ENCODE peak calls at places on chromosomes 12 and 14, in six cellular contexts. M is A673, K is hepatocyte, Q is GM12878, R is gastrocnemius medialis, U is ovary. J is an unnamed sample.

GRCh38 chr12:6620137-6620884 is 13.1 kb upstream of the CHD4 start:
- DNase-seq in M (no peak), K (peak; percentile 66), Q (no peak), R (no peak), U (no peak), J (no peak)

GRCh38 chr12:29754235-29755189 is 29.2 kb downstream of the TMTC1 start:
- DNase-seq in M (peak; percentile 9), K (no peak), Q (no peak), R (no peak), U (no peak), J (no peak)

GRCh38 chr12:6183689-6184441 is 16.3 kb upstream of the CD9 start:
- DNase-seq in M (no peak), K (no peak), Q (no peak), R (no peak), U (no peak), J (peak; percentile 79)

GRCh38 chr12:82176016-82176415 is 182.2 kb downstream of the CCDC59 start:
- DNase-seq in M (no peak), K (no peak), Q (no peak), R (no peak), U (no peak), J (no peak)

GRCh38 chr14:41873379-41874034 is 266.8 kb downstream of the LRFN5 start:
- DNase-seq in M (peak; percentile 86), K (no peak), Q (no peak), R (no peak), U (no peak), J (no peak)

GRCh38 chr14:44010071-44010470 is 497.0 kb downstream of the FSCB start:
- DNase-seq in M (no peak), K (no peak), Q (no peak), R (no peak), U (no peak), J (no peak)

GRCh38 chr14:42047421-42048045 is 440.9 kb downstream of the LRFN5 start:
- DNase-seq in M (peak; percentile 24), K (no peak), Q (no peak), R (no peak), U (no peak), J (no peak)

GRCh38 chr14:105059917-105060565 is 5.2 kb downstream of the GPR132 start:
- DNase-seq in M (no peak), K (no peak), Q (no peak), R (no peak), U (no peak), J (no peak)

GRCh38 chr12:115199831-115200230 is 515.9 kb upstream of the TBX3 start:
- DNase-seq in M (no peak), K (no peak), Q (no peak), R (no peak), U (no peak), J (no peak)

GRCh38 chr14:81517798-81518398 is 15.8 kb downstream of the SEL1L start:
- DNase-seq in M (no peak), K (no peak), Q (no peak), R (peak; percentile 69), U (peak; percentile 64), J (no peak)

GRCh38 chr12:75437564-75437963 is 43.0 kb upstream of the GLIPR1 start:
- DNase-seq in M (peak; percentile 19), K (no peak), Q (no peak), R (no peak), U (no peak), J (no peak)

GRCh38 chr14:75910048-75910447 is 71.7 kb downstream of the TGFB3 start:
- DNase-seq in M (no peak), K (no peak), Q (no peak), R (no peak), U (no peak), J (no peak)
- H3K4me3 ChIP-seq in M (no peak overlapping the region), K (no peak overlapping the region), Q (no peak overlapping the region), R (no peak overlapping the region), U (no peak overlapping the region), J (no peak overlapping the region)

GRCh38 chr14:73862480-73862879 is 10.8 kb downstream of the PTGR2 start:
- DNase-seq in M (no peak), K (no peak), Q (no peak), R (no peak), U (no peak), J (no peak)

GRCh38 chr14:73870525-73871235 is 16.0 kb upstream of the ZNF410 start:
- DNase-seq in M (no peak), K (no peak), Q (no peak), R (no peak), U (no peak), J (no peak)

GRCh38 chr14:73863209-73863608 is 11.6 kb downstream of the PTGR2 start:
- DNase-seq in M (no peak), K (no peak), Q (no peak), R (no peak), U (no peak), J (no peak)

GRCh38 chr14:73861060-73861459 is 9.4 kb downstream of the PTGR2 start:
- DNase-seq in M (no peak), K (no peak), Q (no peak), R (no peak), U (no peak), J (no peak)

GRCh38 chr14:73865536-73866113 is 14.0 kb downstream of the PTGR2 start:
- DNase-seq in M (no peak), K (no peak), Q (no peak), R (no peak), U (no peak), J (no peak)
- H3K36me3 ChIP-seq in M (peaks cover 16% of the 10 kb centered on the region), K (no peaks in the 10 kb centered on the region), Q (no peaks in the 10 kb centered on the region), R (peaks cover 26% of the 10 kb centered on the region), U (no peaks in the 10 kb centered on the region), J (no peaks in the 10 kb centered on the region)

GRCh38 chr14:61542848-61543790 is 152.2 kb upstream of the HIF1A start:
- DNase-seq in M (no peak), K (no peak), Q (no peak), R (no peak), U (no peak), J (no peak)

GRCh38 chr14:61544448-61545202 is 150.7 kb upstream of the HIF1A start:
- DNase-seq in M (no peak), K (no peak), Q (no peak), R (no peak), U (no peak), J (no peak)

GRCh38 chr14:61543946-61544345 is 151.4 kb upstream of the HIF1A start:
- DNase-seq in M (no peak), K (no peak), Q (no peak), R (no peak), U (no peak), J (no peak)

GRCh38 chr14:61547186-61548121 is 147.9 kb upstream of the HIF1A start:
- DNase-seq in M (no peak), K (peak; percentile 62), Q (no peak), R (no peak), U (no peak), J (no peak)

DNA sequence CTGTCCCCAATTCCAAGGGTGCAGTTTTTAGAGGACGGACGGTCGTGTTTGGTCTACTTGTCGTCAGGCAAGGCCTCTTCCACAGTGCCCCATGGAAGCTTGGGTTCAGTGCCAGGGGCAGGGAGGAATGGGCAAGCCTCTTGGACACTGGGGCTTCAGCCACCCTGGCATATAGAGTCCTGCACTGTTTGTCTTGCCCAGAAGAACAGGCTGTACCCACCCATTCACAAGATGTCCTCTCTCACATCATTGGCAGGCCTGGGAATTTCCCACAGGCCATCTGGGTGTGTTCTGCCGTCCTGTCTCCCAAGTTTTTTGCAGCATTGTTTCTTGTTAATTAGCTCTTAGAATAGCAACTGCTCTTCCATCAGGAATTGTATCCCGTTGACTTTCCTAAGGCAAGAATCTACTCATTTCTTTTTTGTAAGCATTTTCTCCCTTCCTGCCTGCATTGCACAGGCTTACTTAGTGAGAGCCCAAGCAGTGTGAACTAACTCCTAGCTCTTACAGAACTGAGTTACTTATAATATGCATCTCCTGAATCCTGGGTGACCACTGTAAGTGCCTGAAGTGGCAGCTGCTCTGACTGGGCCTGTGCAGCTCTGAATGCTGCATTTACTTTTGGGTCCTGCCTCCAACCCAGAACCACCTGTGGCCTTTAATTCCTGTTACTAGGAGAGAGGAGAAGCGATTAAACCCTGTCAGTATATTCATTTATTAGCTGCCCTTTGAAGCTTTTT is 149.4 kb upstream of the HIF1A start:
- DNase-seq in M (no peak), K (no peak), Q (no peak), R (no peak), U (no peak), J (no peak)
- H3K4me1 ChIP-seq in M (no peaks in the 10 kb centered on the region), K (no peaks in the 10 kb centered on the region), Q (no peaks in the 10 kb centered on the region), R (peaks cover 60% of the 10 kb centered on the region), U (peaks cover 11% of the 10 kb centered on the region), J (peaks cover 8% of the 10 kb centered on the region)

GRCh38 chr12:40375076-40375475 is 150.3 kb downstream of the LRRK2 start:
- DNase-seq in M (peak; percentile 32), K (no peak), Q (no peak), R (no peak), U (no peak), J (no peak)

GRCh38 chr12:40382217-40382616 is 157.4 kb downstream of the LRRK2 start:
- DNase-seq in M (no peak), K (no peak), Q (no peak), R (no peak), U (no peak), J (no peak)

GRCh38 chr12:40378721-40379120 is 153.9 kb downstream of the LRRK2 start:
- DNase-seq in M (no peak), K (no peak), Q (no peak), R (no peak), U (no peak), J (no peak)

GRCh38 chr12:40376533-40377267 is 151.9 kb downstream of the LRRK2 start:
- DNase-seq in M (no peak), K (no peak), Q (no peak), R (no peak), U (no peak), J (no peak)
- H3K4me3 ChIP-seq in M (no peak overlapping the region), K (no peak overlapping the region), Q (no peak overlapping the region), R (no peak overlapping the region), U (no peak overlapping the region), J (no peak overlapping the region)

GRCh38 chr12:50440288-50440687 is 39.6 kb downstream of the LARP4 start:
- DNase-seq in M (no peak), K (no peak), Q (no peak), R (no peak), U (no peak), J (no peak)
- H3K36me3 ChIP-seq in M (peaks cover 89% of the 10 kb centered on the region), K (peaks cover 5% of the 10 kb centered on the region), Q (peaks cover 5% of the 10 kb centered on the region), R (peaks cover 90% of the 10 kb centered on the region), U (no peaks in the 10 kb centered on the region), J (peaks cover 4% of the 10 kb centered on the region)

DNA sequence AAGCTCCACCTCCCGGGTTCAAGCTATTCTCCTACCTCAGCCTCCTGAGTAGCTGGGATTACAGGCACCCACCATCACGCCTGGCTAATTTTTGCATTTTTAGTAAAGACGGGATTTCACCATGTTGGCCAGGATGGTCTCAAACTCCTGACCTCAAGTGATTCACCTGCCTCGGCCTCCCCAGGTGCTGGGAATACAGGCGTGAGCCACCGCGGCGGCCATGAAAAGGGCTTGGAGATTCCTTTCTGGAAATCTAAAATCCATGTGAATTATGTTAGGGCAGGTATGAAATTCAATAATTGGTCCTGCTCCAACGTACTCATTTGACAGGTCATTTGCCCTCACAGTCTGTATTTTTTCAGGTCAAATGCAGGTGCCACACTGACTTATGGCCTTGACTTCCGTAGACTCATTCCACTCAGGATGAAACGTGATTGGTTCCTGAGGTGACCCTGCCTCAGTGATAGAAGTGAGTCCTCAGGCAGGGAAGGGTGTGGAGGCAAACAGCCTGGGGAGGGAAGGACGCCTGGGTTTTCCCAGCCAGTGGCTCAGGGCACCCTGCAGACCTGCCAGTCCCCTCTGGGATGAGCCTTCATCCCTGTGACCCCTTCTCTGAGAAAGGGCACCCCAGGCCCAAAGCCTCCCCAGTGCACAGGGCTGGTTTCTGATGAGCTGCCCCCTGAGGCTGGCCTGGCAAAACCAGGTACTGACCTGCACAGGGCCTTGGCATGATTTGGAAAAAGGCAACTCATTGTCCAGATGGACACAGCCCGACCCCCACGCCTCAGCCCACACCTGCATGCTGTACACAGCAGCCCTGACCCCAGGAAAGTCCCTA is 48.7 kb downstream of the PSMA6 start:
- DNase-seq in M (no peak), K (no peak), Q (no peak), R (no peak), U (peak; percentile 40), J (peak; percentile 63)
- H3K4me1 ChIP-seq in M (peaks cover 15% of the 10 kb centered on the region), K (peaks cover 36% of the 10 kb centered on the region), Q (peaks cover 13% of the 10 kb centered on the region), R (peaks cover 39% of the 10 kb centered on the region), U (peaks cover 37% of the 10 kb centered on the region), J (peaks cover 38% of the 10 kb centered on the region)

J was measured in colonic mucosa.